ENCODE peak calls at places on chromosomes 3 and 15, in seven cellular contexts. One of them, this sample, is unnamed.

GRCh38 chr3:120095226-120096165 is 1.2 kb upstream of the GSK3B start:
- DNase-seq in H54: peak
- DNase-seq in central memory CD4-positive, alpha-beta T cell: peak
- DNase-seq in NCI-H748 treated with DMSO at 0.1 percent for 48 hours: peak
- DNase-seq in KG1: peak
- DNase-seq in aorta: peak
- DNase-seq in fibroblast of villous mesenchyme: peak
- DNase-seq in this sample: peak

GRCh38 chr3:132231633-132232032 is 85.6 kb upstream of the ACP3 start:
- DNase-seq in H54: no peak
- DNase-seq in central memory CD4-positive, alpha-beta T cell: no peak
- DNase-seq in NCI-H748 treated with DMSO at 0.1 percent for 48 hours: no peak
- DNase-seq in KG1: no peak
- DNase-seq in aorta: no peak
- DNase-seq in fibroblast of villous mesenchyme: peak
- DNase-seq in this sample: no peak

GRCh38 chr3:78143000-78143399 is 1103.1 kb downstream of the ROBO2 start:
- DNase-seq in H54: no peak
- DNase-seq in central memory CD4-positive, alpha-beta T cell: no peak
- DNase-seq in NCI-H748 treated with DMSO at 0.1 percent for 48 hours: no peak
- DNase-seq in KG1: no peak
- DNase-seq in aorta: no peak
- DNase-seq in fibroblast of villous mesenchyme: no peak
- DNase-seq in this sample: no peak

GRCh38 chr3:134110963-134111362 is 81.2 kb upstream of the SLCO2A1 start:
- DNase-seq in H54: no peak
- DNase-seq in central memory CD4-positive, alpha-beta T cell: no peak
- DNase-seq in NCI-H748 treated with DMSO at 0.1 percent for 48 hours: no peak
- DNase-seq in KG1: no peak
- DNase-seq in aorta: no peak
- DNase-seq in fibroblast of villous mesenchyme: no peak
- DNase-seq in this sample: no peak

GRCh38 chr3:181913254-181913653 is 201.5 kb downstream of the SOX2 start:
- DNase-seq in H54: no peak
- DNase-seq in central memory CD4-positive, alpha-beta T cell: no peak
- DNase-seq in NCI-H748 treated with DMSO at 0.1 percent for 48 hours: peak
- DNase-seq in KG1: no peak
- DNase-seq in aorta: no peak
- DNase-seq in fibroblast of villous mesenchyme: no peak
- DNase-seq in this sample: no peak

GRCh38 chr3:131535596-131535995 is 32.8 kb upstream of the MRPL3 start:
- DNase-seq in H54: peak
- DNase-seq in central memory CD4-positive, alpha-beta T cell: no peak
- DNase-seq in NCI-H748 treated with DMSO at 0.1 percent for 48 hours: no peak
- DNase-seq in KG1: no peak
- DNase-seq in aorta: no peak
- DNase-seq in fibroblast of villous mesenchyme: no peak
- DNase-seq in this sample: no peak

GRCh38 chr3:61922118-61922517 is 360.7 kb downstream of the PTPRG start:
- DNase-seq in H54: no peak
- DNase-seq in central memory CD4-positive, alpha-beta T cell: no peak
- DNase-seq in NCI-H748 treated with DMSO at 0.1 percent for 48 hours: no peak
- DNase-seq in KG1: no peak
- DNase-seq in aorta: no peak
- DNase-seq in fibroblast of villous mesenchyme: no peak
- DNase-seq in this sample: no peak

GRCh38 chr15:65082303-65082958 is 5.9 kb downstream of the KBTBD13 start:
- DNase-seq in H54: no peak
- DNase-seq in central memory CD4-positive, alpha-beta T cell: no peak
- DNase-seq in NCI-H748 treated with DMSO at 0.1 percent for 48 hours: no peak
- DNase-seq in KG1: no peak
- DNase-seq in aorta: no peak
- DNase-seq in fibroblast of villous mesenchyme: peak
- DNase-seq in this sample: no peak

GRCh38 chr3:210649-211048 is 14.1 kb downstream of the CHL1 start:
- DNase-seq in H54: no peak
- DNase-seq in central memory CD4-positive, alpha-beta T cell: no peak
- DNase-seq in NCI-H748 treated with DMSO at 0.1 percent for 48 hours: no peak
- DNase-seq in KG1: no peak
- DNase-seq in aorta: no peak
- DNase-seq in fibroblast of villous mesenchyme: no peak
- DNase-seq in this sample: no peak

GRCh38 chr3:19559724-19560442 is 374.1 kb downstream of the EFHB start:
- DNase-seq in H54: no peak
- DNase-seq in central memory CD4-positive, alpha-beta T cell: no peak
- DNase-seq in NCI-H748 treated with DMSO at 0.1 percent for 48 hours: no peak
- DNase-seq in KG1: no peak
- DNase-seq in aorta: no peak
- DNase-seq in fibroblast of villous mesenchyme: no peak
- DNase-seq in this sample: no peak

GRCh38 chr3:152430223-152431002 is 161.7 kb downstream of the MBNL1 start:
- DNase-seq in H54: no peak
- DNase-seq in central memory CD4-positive, alpha-beta T cell: no peak
- DNase-seq in NCI-H748 treated with DMSO at 0.1 percent for 48 hours: no peak
- DNase-seq in KG1: no peak
- DNase-seq in aorta: no peak
- DNase-seq in fibroblast of villous mesenchyme: no peak
- DNase-seq in this sample: no peak

GRCh38 chr3:165523801-165524200 is 313.4 kb downstream of the BCHE start:
- DNase-seq in H54: no peak
- DNase-seq in central memory CD4-positive, alpha-beta T cell: no peak
- DNase-seq in NCI-H748 treated with DMSO at 0.1 percent for 48 hours: no peak
- DNase-seq in KG1: no peak
- DNase-seq in aorta: no peak
- DNase-seq in fibroblast of villous mesenchyme: no peak
- DNase-seq in this sample: no peak

GRCh38 chr3:138916824-138917223 is 30.1 kb downstream of the FOXL2 start:
- DNase-seq in H54: peak
- DNase-seq in central memory CD4-positive, alpha-beta T cell: no peak
- DNase-seq in NCI-H748 treated with DMSO at 0.1 percent for 48 hours: no peak
- DNase-seq in KG1: no peak
- DNase-seq in aorta: no peak
- DNase-seq in fibroblast of villous mesenchyme: no peak
- DNase-seq in this sample: no peak

GRCh38 chr3:112605285-112605684 is 35.7 kb downstream of the CCDC80 start:
- DNase-seq in H54: peak
- DNase-seq in central memory CD4-positive, alpha-beta T cell: no peak
- DNase-seq in NCI-H748 treated with DMSO at 0.1 percent for 48 hours: peak
- DNase-seq in KG1: no peak
- DNase-seq in aorta: no peak
- DNase-seq in fibroblast of villous mesenchyme: peak
- DNase-seq in this sample: no peak

GRCh38 chr3:183560607-183561006 is 5.1 kb upstream of the KLHL6 start:
- DNase-seq in H54: no peak
- DNase-seq in central memory CD4-positive, alpha-beta T cell: no peak
- DNase-seq in NCI-H748 treated with DMSO at 0.1 percent for 48 hours: no peak
- DNase-seq in KG1: no peak
- DNase-seq in aorta: no peak
- DNase-seq in fibroblast of villous mesenchyme: no peak
- DNase-seq in this sample: peak

GRCh38 chr3:196518999-196519737 is 4.0 kb upstream of the SMCO1 start:
- DNase-seq in H54: peak
- DNase-seq in central memory CD4-positive, alpha-beta T cell: peak
- DNase-seq in NCI-H748 treated with DMSO at 0.1 percent for 48 hours: no peak
- DNase-seq in KG1: peak
- DNase-seq in aorta: no peak
- DNase-seq in fibroblast of villous mesenchyme: peak
- DNase-seq in this sample: peak

GRCh38 chr3:28575100-28575747 is 226.6 kb upstream of the AZI2 start:
- DNase-seq in H54: no peak
- DNase-seq in central memory CD4-positive, alpha-beta T cell: no peak
- DNase-seq in NCI-H748 treated with DMSO at 0.1 percent for 48 hours: peak
- DNase-seq in KG1: no peak
- DNase-seq in aorta: peak
- DNase-seq in fibroblast of villous mesenchyme: no peak
- DNase-seq in this sample: no peak

GRCh38 chr15:75649848-75650247 is 2.1 kb downstream of the SNX33 start:
- DNase-seq in H54: no peak
- DNase-seq in central memory CD4-positive, alpha-beta T cell: no peak
- DNase-seq in NCI-H748 treated with DMSO at 0.1 percent for 48 hours: no peak
- DNase-seq in KG1: no peak
- DNase-seq in aorta: no peak
- DNase-seq in fibroblast of villous mesenchyme: no peak
- DNase-seq in this sample: no peak

GRCh38 chr3:45896956-45897355 is 10.6 kb downstream of the CCR9 start:
- DNase-seq in H54: no peak
- DNase-seq in central memory CD4-positive, alpha-beta T cell: no peak
- DNase-seq in NCI-H748 treated with DMSO at 0.1 percent for 48 hours: no peak
- DNase-seq in KG1: no peak
- DNase-seq in aorta: no peak
- DNase-seq in fibroblast of villous mesenchyme: peak
- DNase-seq in this sample: no peak

GRCh38 chr3:18758047-18758704 is 333.0 kb upstream of the SATB1 start:
- DNase-seq in H54: peak
- DNase-seq in central memory CD4-positive, alpha-beta T cell: peak
- DNase-seq in NCI-H748 treated with DMSO at 0.1 percent for 48 hours: peak
- DNase-seq in KG1: peak
- DNase-seq in aorta: no peak
- DNase-seq in fibroblast of villous mesenchyme: peak
- DNase-seq in this sample: peak

GRCh38 chr3:22284559-22284958 is 533.5 kb upstream of the ZNF385D start:
- DNase-seq in H54: no peak
- DNase-seq in central memory CD4-positive, alpha-beta T cell: no peak
- DNase-seq in NCI-H748 treated with DMSO at 0.1 percent for 48 hours: no peak
- DNase-seq in KG1: no peak
- DNase-seq in aorta: no peak
- DNase-seq in fibroblast of villous mesenchyme: peak
- DNase-seq in this sample: no peak

GRCh38 chr15:43799209-43799944 is 643 bp downstream of the SERINC4 start:
- DNase-seq in H54: no peak
- DNase-seq in central memory CD4-positive, alpha-beta T cell: no peak
- DNase-seq in NCI-H748 treated with DMSO at 0.1 percent for 48 hours: no peak
- DNase-seq in KG1: no peak
- DNase-seq in aorta: no peak
- DNase-seq in fibroblast of villous mesenchyme: no peak
- DNase-seq in this sample: no peak

GRCh38 chr3:81910244-81910852 is 148.9 kb upstream of the GBE1 start:
- DNase-seq in H54: no peak
- DNase-seq in central memory CD4-positive, alpha-beta T cell: no peak
- DNase-seq in NCI-H748 treated with DMSO at 0.1 percent for 48 hours: no peak
- DNase-seq in KG1: peak
- DNase-seq in aorta: no peak
- DNase-seq in fibroblast of villous mesenchyme: peak
- DNase-seq in this sample: no peak

GRCh38 chr3:62261121-62261520 is 112.2 kb downstream of the FEZF2 start:
- DNase-seq in H54: no peak
- DNase-seq in central memory CD4-positive, alpha-beta T cell: no peak
- DNase-seq in NCI-H748 treated with DMSO at 0.1 percent for 48 hours: no peak
- DNase-seq in KG1: no peak
- DNase-seq in aorta: no peak
- DNase-seq in fibroblast of villous mesenchyme: no peak
- DNase-seq in this sample: no peak

GRCh38 chr3:72043212-72044133 is 258.5 kb upstream of the PROK2 start:
- DNase-seq in H54: no peak
- DNase-seq in central memory CD4-positive, alpha-beta T cell: no peak
- DNase-seq in NCI-H748 treated with DMSO at 0.1 percent for 48 hours: no peak
- DNase-seq in KG1: no peak
- DNase-seq in aorta: no peak
- DNase-seq in fibroblast of villous mesenchyme: peak
- DNase-seq in this sample: no peak

GRCh38 chr3:60703956-60704736 is 547.1 kb downstream of the FHIT start:
- DNase-seq in H54: no peak
- DNase-seq in central memory CD4-positive, alpha-beta T cell: no peak
- DNase-seq in NCI-H748 treated with DMSO at 0.1 percent for 48 hours: no peak
- DNase-seq in KG1: no peak
- DNase-seq in aorta: no peak
- DNase-seq in fibroblast of villous mesenchyme: peak
- DNase-seq in this sample: no peak

GRCh38 chr3:5205165-5205941 is 17.8 kb downstream of the EDEM1 start:
- DNase-seq in H54: no peak
- DNase-seq in central memory CD4-positive, alpha-beta T cell: no peak
- DNase-seq in NCI-H748 treated with DMSO at 0.1 percent for 48 hours: no peak
- DNase-seq in KG1: no peak
- DNase-seq in aorta: no peak
- DNase-seq in fibroblast of villous mesenchyme: no peak
- DNase-seq in this sample: no peak

GRCh38 chr3:32410367-32411246 is 19.0 kb downstream of the CMTM7 start:
- DNase-seq in H54: no peak
- DNase-seq in central memory CD4-positive, alpha-beta T cell: no peak
- DNase-seq in NCI-H748 treated with DMSO at 0.1 percent for 48 hours: no peak
- DNase-seq in KG1: no peak
- DNase-seq in aorta: no peak
- DNase-seq in fibroblast of villous mesenchyme: no peak
- DNase-seq in this sample: no peak

GRCh38 chr3:98734311-98734710 is 28.8 kb upstream of the ST3GAL6 start:
- DNase-seq in H54: no peak
- DNase-seq in central memory CD4-positive, alpha-beta T cell: no peak
- DNase-seq in NCI-H748 treated with DMSO at 0.1 percent for 48 hours: no peak
- DNase-seq in KG1: no peak
- DNase-seq in aorta: no peak
- DNase-seq in fibroblast of villous mesenchyme: peak
- DNase-seq in this sample: no peak

GRCh38 chr3:38595393-38595792 is 54.1 kb downstream of the SCN5A start:
- DNase-seq in H54: no peak
- DNase-seq in central memory CD4-positive, alpha-beta T cell: no peak
- DNase-seq in NCI-H748 treated with DMSO at 0.1 percent for 48 hours: no peak
- DNase-seq in KG1: no peak
- DNase-seq in aorta: no peak
- DNase-seq in fibroblast of villous mesenchyme: no peak
- DNase-seq in this sample: no peak

GRCh38 chr3:95387242-95388021 is 1324.6 kb downstream of the NSUN3 start:
- DNase-seq in H54: no peak
- DNase-seq in central memory CD4-positive, alpha-beta T cell: no peak
- DNase-seq in NCI-H748 treated with DMSO at 0.1 percent for 48 hours: no peak
- DNase-seq in KG1: no peak
- DNase-seq in aorta: no peak
- DNase-seq in fibroblast of villous mesenchyme: no peak
- DNase-seq in this sample: no peak

GRCh38 chr15:75530169-75530568 is 48.9 kb downstream of the PTPN9 start:
- DNase-seq in H54: no peak
- DNase-seq in central memory CD4-positive, alpha-beta T cell: no peak
- DNase-seq in NCI-H748 treated with DMSO at 0.1 percent for 48 hours: no peak
- DNase-seq in KG1: no peak
- DNase-seq in aorta: no peak
- DNase-seq in fibroblast of villous mesenchyme: no peak
- DNase-seq in this sample: no peak

GRCh38 chr3:136703429-136703828 is 48.7 kb downstream of the STAG1 start:
- DNase-seq in H54: no peak
- DNase-seq in central memory CD4-positive, alpha-beta T cell: no peak
- DNase-seq in NCI-H748 treated with DMSO at 0.1 percent for 48 hours: no peak
- DNase-seq in KG1: no peak
- DNase-seq in aorta: no peak
- DNase-seq in fibroblast of villous mesenchyme: peak
- DNase-seq in this sample: no peak

This sample was measured in immature natural killer cell.